ENCODE peak calls at places on chromosome 6, in eight cellular contexts. T, W, E, Y, A, K, D and G are unnamed samples.

GRCh38 chr6:80725156-80725930 is 618.9 kb downstream of the BCKDHB start:
- DNase-seq in T (no peak), W (no peak), E (no peak), Y (no peak), A (peak), K (no peak), D (no peak), G (no peak)

GRCh38 chr6:381742-382461 is 9.7 kb upstream of the IRF4 start:
- DNase-seq in T (no peak), W (no peak), E (no peak), Y (peak), A (no peak), K (no peak), D (no peak), G (peak)

GRCh38 chr6:32852018-32852843 is 1.3 kb downstream of the TAP1 start:
- DNase-seq in T (no peak), W (no peak), E (no peak), Y (no peak), A (no peak), K (peak), D (no peak), G (peak)

GRCh38 chr6:111950661-111951426 is 77.6 kb upstream of the FYN start:
- DNase-seq in T (no peak), W (no peak), E (no peak), Y (peak), A (peak), K (no peak), D (no peak), G (no peak)

GRCh38 chr6:140538926-140539325 is 1164.5 kb upstream of the CITED2 start:
- DNase-seq in T (no peak), W (no peak), E (peak), Y (no peak), A (peak), K (no peak), D (no peak), G (no peak)

GRCh38 chr6:6915813-6916547 is 191.8 kb upstream of the RREB1 start:
- DNase-seq in T (peak), W (no peak), E (no peak), Y (no peak), A (peak), K (no peak), D (peak), G (peak)

GRCh38 chr6:44388135-44388487 is 605 bp downstream of the CDC5L start:
- DNase-seq in T (no peak), W (peak), E (no peak), Y (no peak), A (no peak), K (no peak), D (no peak), G (peak)

GRCh38 chr6:142242269-142242668 is 59.5 kb upstream of the ADGRG6 start:
- DNase-seq in T (no peak), W (no peak), E (no peak), Y (no peak), A (peak), K (no peak), D (no peak), G (no peak)

GRCh38 chr6:49913656-49914055 is 47.3 kb upstream of the CRISP1 start:
- DNase-seq in T (no peak), W (no peak), E (no peak), Y (no peak), A (no peak), K (no peak), D (no peak), G (no peak)

GRCh38 chr6:113481441-113481840 is 375.7 kb upstream of the MARCKS start:
- DNase-seq in T (no peak), W (no peak), E (no peak), Y (no peak), A (peak), K (no peak), D (no peak), G (no peak)

GRCh38 chr6:130167655-130168054 is 55.1 kb downstream of the SAMD3 start:
- DNase-seq in T (no peak), W (no peak), E (no peak), Y (no peak), A (peak), K (no peak), D (no peak), G (no peak)

GRCh38 chr6:134544737-134545136 is 226.8 kb upstream of the SGK1 start:
- DNase-seq in T (no peak), W (no peak), E (no peak), Y (no peak), A (no peak), K (no peak), D (no peak), G (no peak)

GRCh38 chr6:15352884-15353283 is 107.0 kb downstream of the JARID2 start:
- DNase-seq in T (no peak), W (no peak), E (no peak), Y (no peak), A (peak), K (no peak), D (no peak), G (no peak)

GRCh38 chr6:111625511-111626331 is 20.0 kb upstream of the TRAF3IP2 start:
- DNase-seq in T (no peak), W (no peak), E (no peak), Y (peak), A (peak), K (peak), D (no peak), G (no peak)

GRCh38 chr6:42618686-42619085 is 54.9 kb downstream of the UBR2 start:
- DNase-seq in T (no peak), W (no peak), E (no peak), Y (no peak), A (peak), K (no peak), D (no peak), G (no peak)

GRCh38 chr6:46651006-46651405 is 1.6 kb downstream of the CYP39A1 start:
- DNase-seq in T (no peak), W (no peak), E (no peak), Y (no peak), A (peak), K (no peak), D (no peak), G (no peak)

GRCh38 chr6:158808918-158809678 is 10.1 kb downstream of the EZR start:
- DNase-seq in T (no peak), W (peak), E (no peak), Y (no peak), A (no peak), K (peak), D (no peak), G (no peak)

GRCh38 chr6:37239511-37239910 is 18.1 kb upstream of the TBC1D22B start:
- DNase-seq in T (no peak), W (no peak), E (no peak), Y (no peak), A (peak), K (no peak), D (no peak), G (no peak)

GRCh38 chr6:56288347-56288746 is 41.0 kb upstream of the COL21A1 start:
- DNase-seq in T (no peak), W (no peak), E (no peak), Y (no peak), A (no peak), K (no peak), D (no peak), G (no peak)

GRCh38 chr6:43444036-43444435 is 11.3 kb downstream of the DLK2 start:
- DNase-seq in T (no peak), W (no peak), E (no peak), Y (no peak), A (no peak), K (no peak), D (no peak), G (no peak)

GRCh38 chr6:6714498-6715360 is 126.2 kb downstream of the LY86 start:
- DNase-seq in T (no peak), W (no peak), E (no peak), Y (no peak), A (peak), K (no peak), D (no peak), G (no peak)

GRCh38 chr6:106072501-106073140 is 13.5 kb upstream of the PRDM1 start:
- DNase-seq in T (no peak), W (no peak), E (no peak), Y (no peak), A (no peak), K (no peak), D (no peak), G (no peak)

GRCh38 chr6:29850011-29850553 is 22.5 kb downstream of the HLA-G start:
- DNase-seq in T (no peak), W (no peak), E (no peak), Y (peak), A (no peak), K (peak), D (no peak), G (peak)
- TF ChIP-seq POLR2A in T (no peak), W (no peak), E (no peak), Y (no peak), A (no peak), K (no peak), D (no peak), G (no peak)

GRCh38 chr6:13487122-13488014 is at the start of gene GFOD1:
- DNase-seq in T (peak), W (no peak), E (peak), Y (peak), A (peak), K (peak), D (peak), G (peak)
- TF ChIP-seq CTCF in T (peak), W (no peak), E (no peak), Y (no peak), A (peak), K (no peak), D (peak), G (peak)

DNA sequence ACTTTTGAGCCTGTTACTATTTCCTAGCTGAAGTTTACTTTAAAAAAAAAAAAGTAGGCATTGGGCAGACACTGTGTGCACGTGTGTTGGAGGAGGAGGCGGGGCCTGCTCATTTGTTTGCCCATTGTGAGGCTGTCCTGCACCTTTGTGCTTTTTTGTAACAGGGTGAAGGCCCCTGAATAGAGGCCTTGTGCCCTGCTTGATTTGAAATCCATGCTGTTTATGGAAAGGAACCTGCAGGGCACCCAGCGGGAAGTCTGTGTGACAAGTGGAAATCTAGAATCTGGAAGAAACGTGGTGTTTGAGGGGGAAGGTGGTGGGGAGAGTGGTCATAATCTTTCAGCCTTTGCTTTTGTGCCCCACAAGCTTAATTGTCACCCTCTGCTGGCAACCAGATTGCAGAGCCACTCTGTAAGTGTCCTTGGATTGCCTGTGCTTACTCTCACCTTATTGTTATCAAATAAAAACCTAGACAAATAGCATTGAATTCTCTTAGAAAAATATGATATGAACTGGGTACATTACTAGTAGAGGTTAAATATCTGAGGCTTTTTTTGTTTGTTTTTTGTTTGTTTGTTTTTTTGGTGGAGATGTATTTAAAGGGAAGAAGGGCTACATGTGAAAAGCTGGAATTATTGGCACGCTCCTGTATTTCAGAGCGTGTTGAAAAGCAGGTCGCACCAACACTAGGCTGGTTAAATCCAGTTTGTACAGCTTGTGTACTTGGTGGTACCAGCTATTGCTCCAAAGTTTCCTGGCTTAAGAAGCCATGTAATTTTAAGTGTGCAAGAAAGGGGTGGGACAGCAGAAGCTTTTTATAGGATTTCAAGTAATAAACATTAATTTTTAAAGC is 156.2 kb downstream of the ARID1B start:
- DNase-seq in T (no peak), W (no peak), E (no peak), Y (no peak), A (no peak), K (peak), D (peak), G (peak)
- H3K4me3 ChIP-seq in T (no peak), W (no peak), E (no peak), Y (no peak), A (no peak), K (no peak), D (no peak), G (no peak)

DNA sequence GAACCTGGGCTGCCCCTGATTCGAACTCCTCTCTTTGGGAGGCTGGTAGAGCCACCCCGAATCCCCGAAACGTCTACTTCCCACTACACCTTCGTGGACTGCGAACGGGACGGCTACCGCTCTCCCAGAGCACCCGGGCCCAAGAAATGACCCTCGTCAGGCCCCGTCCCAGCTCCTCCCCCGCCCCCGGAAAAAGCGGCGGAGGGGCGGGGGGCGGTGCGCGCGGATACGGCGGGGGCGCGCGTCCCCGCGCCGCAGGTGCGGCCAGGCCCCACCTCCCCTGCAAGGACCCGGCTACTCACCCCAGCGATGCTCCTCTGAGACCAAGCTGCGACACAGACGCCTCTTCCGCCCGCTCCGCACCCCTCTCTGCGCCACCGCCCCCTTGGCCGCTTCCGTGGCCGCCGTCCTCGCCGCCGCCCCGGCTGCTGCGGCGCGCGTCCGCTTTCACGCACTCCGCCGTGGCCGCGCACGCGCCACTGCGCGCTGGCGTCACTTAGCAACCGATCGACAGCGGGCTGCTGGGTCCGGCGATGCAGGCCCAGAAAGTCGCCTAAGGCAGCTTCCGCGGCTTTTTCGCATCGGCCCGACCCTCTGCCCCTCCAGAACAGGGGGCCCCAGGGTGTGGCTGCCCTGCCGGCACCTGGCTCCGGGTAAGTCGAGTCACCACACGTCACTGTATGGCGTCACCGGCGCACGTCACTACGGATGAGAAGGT is at the start of gene BTBD9:
- DNase-seq in T (peak), W (peak), E (peak), Y (peak), A (peak), K (peak), D (peak), G (peak)
- TF ChIP-seq POLR2A in T (peak), W (peak), E (peak), Y (peak), A (peak), K (no peak), D (no peak), G (peak)

DNA sequence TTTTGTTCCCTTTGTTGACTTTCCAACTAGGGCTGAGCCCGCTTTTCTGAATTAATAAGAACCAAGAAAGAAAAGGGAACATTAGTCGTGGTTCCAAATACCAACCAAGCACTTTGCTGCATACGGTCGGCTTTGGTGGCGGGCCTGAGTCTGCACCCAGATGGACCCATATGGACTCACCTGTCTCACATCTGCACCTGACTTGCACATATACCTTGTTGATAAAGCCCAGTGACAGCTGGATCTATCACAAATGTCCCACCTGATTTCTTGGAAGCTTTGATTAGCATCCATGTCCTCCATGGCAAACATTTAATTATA is 39.0 kb downstream of the TPD52L1 start:
- DNase-seq in T (no peak), W (no peak), E (no peak), Y (no peak), A (no peak), K (no peak), D (no peak), G (no peak)
- TF ChIP-seq CTCF in T (peak), W (no peak), E (no peak), Y (no peak), A (no peak), K (no peak), D (no peak), G (peak)

GRCh38 chr6:48610846-48611245 is 499.8 kb upstream of the PTCHD4 start:
- DNase-seq in T (no peak), W (no peak), E (no peak), Y (no peak), A (peak), K (no peak), D (no peak), G (no peak)

GRCh38 chr6:48614326-48614725 is 503.3 kb upstream of the PTCHD4 start:
- DNase-seq in T (no peak), W (no peak), E (no peak), Y (no peak), A (no peak), K (no peak), D (no peak), G (no peak)

GRCh38 chr6:48611332-48611731 is 500.3 kb upstream of the PTCHD4 start:
- DNase-seq in T (no peak), W (no peak), E (no peak), Y (no peak), A (peak), K (no peak), D (no peak), G (no peak)

GRCh38 chr6:48615041-48615440 is 504.0 kb upstream of the PTCHD4 start:
- DNase-seq in T (no peak), W (no peak), E (no peak), Y (no peak), A (peak), K (no peak), D (no peak), G (no peak)

DNA sequence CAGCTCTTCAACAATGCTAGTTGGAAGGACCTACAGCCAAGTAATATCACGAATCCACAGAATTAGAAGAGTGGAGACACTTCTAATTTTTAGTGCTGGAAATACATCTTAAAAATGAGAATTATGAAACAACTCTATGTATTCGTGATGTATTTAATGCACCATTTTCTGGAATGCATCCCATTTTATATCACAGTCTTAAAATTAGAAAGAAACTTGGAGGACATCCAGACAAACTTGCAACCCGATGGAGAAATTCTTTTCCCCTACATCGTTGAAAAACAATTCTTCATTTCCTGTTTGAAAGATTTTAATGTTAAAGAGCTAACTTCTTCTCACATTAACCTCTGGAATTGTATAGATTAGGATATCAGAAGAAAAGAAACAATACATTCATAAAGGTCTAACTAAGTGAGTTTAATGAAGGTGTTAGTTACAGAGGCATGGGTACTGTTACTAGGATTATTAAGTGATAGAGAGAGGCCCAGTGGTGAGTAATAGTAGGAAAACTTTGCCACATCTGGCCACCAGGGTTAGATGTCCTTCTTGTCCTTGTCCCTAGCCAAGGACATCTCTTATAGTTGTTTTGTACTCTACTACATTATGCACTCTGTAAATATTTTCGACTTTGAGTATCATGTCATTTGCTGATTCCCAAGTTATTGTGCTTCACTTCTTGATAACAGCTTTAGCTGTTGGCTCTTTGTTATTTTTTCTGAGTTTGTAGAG is 502.4 kb upstream of the PTCHD4 start:
- DNase-seq in T (no peak), W (no peak), E (no peak), Y (no peak), A (no peak), K (no peak), D (no peak), G (no peak)
- H3K4me3 ChIP-seq in T (no peak), W (no peak), E (no peak), Y (no peak), A (no peak), K (no peak), D (no peak), G (no peak)